ENCODE peak calls at places on chromosomes 13 and 19, in four cellular contexts. B is transverse colon, K is uterus, S is esophagus squamous epithelium. E is an unnamed sample. For H3K4me1, the result is how much of the 10 kb centered on the place peaks cover.

GRCh38 chr13:65497265-65497664 is 1732.9 kb downstream of the PCDH9 start:
- DNase-seq in S (no peak), K (no peak), B (no peak), E (no peak)

GRCh38 chr19:2079865-2080301 is 16.2 kb downstream of the MOB3A start:
- DNase-seq in K (no peak), B (no peak), S (no peak), E (no peak)

GRCh38 chr19:1794424-1795185 is 17.5 kb downstream of the ATP8B3 start:
- DNase-seq in S (no peak), B (no peak), K (no peak), E (no peak)

GRCh38 chr19:1355974-1356865 is 27.5 kb upstream of the NDUFS7 start:
- DNase-seq in S (no peak), B (peak), K (peak), E (no peak)

GRCh38 chr13:97235549-97236206 is 13.5 kb downstream of the MBNL2 start:
- DNase-seq in S (no peak), K (no peak), B (peak), E (no peak)

GRCh38 chr19:1748115-1748702 is 5.1 kb upstream of the ONECUT3 start:
- DNase-seq in K (no peak), S (no peak), B (peak), E (peak)

GRCh38 chr19:36420961-36421748 is 2.7 kb upstream of the ZFP82 start:
- DNase-seq in S (no peak), K (peak), B (no peak), E (no peak)

GRCh38 chr13:107376393-107377085 is 808.6 kb upstream of the ARGLU1 start:
- DNase-seq in S (no peak), K (no peak), B (no peak), E (no peak)

GRCh38 chr13:114017028-114017630 is 43.3 kb upstream of the C13orf46 start:
- DNase-seq in K (no peak), S (no peak), B (no peak), E (no peak)

GRCh38 chr19:54179921-54180452 is 7.0 kb upstream of the TMC4 start:
- DNase-seq in K (no peak), B (peak), S (no peak), E (peak)

GRCh38 chr19:21022996-21023395 is 2.5 kb downstream of the ZNF430 start:
- DNase-seq in K (no peak), S (no peak), B (no peak), E (no peak)

GRCh38 chr13:37029617-37030016 is 29.0 kb downstream of the EXOSC8 start:
- DNase-seq in K (no peak), S (no peak), B (no peak), E (no peak)

GRCh38 chr19:35353635-35354034 is 4.6 kb upstream of the FFAR3 start:
- DNase-seq in K (no peak), B (no peak), S (no peak), E (no peak)

GRCh38 chr19:35350591-35350990 is 2.9 kb downstream of the FFAR1 start:
- DNase-seq in S (no peak), K (no peak), B (no peak), E (peak)

GRCh38 chr19:35351441-35352176 is 3.9 kb downstream of the FFAR1 start:
- DNase-seq in B (no peak), S (no peak), K (no peak), E (no peak)

GRCh38 chr19:35352177-35352447 is 4.4 kb downstream of the FFAR1 start:
- DNase-seq in K (no peak), S (no peak), B (no peak), E (no peak)

DNA sequence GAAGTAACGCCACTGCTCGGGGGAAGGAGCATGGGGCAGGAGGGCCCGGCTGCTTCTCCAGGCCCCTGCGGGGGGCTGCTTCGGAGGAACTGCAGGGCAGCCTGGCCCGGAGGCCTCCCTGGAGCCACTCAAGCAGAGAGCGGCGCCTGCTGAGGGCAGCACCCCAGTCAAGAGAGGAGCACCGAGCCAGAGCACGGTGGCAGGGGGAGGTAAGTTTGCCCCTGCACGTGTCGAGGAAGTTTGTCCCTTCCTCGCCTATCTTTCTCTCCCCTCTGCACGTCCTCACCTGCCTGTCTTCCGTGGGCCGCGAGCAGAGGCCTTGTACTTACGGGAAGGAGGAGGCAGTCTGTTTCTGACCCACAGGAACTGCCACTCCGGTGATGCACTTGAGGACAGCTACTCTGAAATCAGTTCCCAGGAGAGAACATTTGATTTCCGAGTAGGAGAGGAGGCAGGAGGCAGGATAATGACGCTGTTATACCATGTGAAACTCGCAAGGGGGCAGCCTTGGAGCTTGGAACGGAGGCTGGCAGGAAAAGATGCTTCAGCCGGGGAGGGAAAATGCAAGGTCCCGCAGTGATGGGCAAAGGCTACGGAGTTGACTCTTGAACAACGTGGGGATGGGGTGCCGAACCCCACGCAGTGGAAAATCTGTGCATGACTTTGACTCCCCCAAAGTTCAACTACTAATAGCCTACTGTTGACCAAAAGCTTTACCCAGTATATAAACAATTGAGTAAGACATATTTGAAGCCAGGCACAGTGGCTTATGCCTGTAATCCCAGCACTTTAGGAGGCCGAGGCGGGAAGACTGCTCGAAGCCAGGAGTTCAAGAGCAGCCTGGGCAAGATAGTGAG is 5.0 kb downstream of the FFAR1 start:
- DNase-seq in S (no peak), B (peak), K (no peak), E (peak)
- TF ChIP-seq CTCF in S (peak), B (peak), K (peak), E (peak)

GRCh38 chr13:98544105-98544710 is 32.7 kb downstream of the STK24 start:
- DNase-seq in B (no peak), S (no peak), K (no peak), E (peak)

GRCh38 chr13:98541701-98542203 is 35.2 kb downstream of the STK24 start:
- DNase-seq in S (no peak), B (no peak), K (no peak), E (no peak)

GRCh38 chr13:98541211-98541610 is 35.7 kb downstream of the STK24 start:
- DNase-seq in S (no peak), B (no peak), K (no peak), E (peak)

GRCh38 chr13:98543380-98544104 is 33.4 kb downstream of the STK24 start:
- DNase-seq in B (no peak), S (no peak), K (no peak), E (no peak)

GRCh38 chr13:98542568-98543379 is 34.1 kb downstream of the STK24 start:
- DNase-seq in S (no peak), B (no peak), K (no peak), E (no peak)
- H3K4me1 ChIP-seq in S (under half), B (under half), K (under half), E (half or more)

DNA sequence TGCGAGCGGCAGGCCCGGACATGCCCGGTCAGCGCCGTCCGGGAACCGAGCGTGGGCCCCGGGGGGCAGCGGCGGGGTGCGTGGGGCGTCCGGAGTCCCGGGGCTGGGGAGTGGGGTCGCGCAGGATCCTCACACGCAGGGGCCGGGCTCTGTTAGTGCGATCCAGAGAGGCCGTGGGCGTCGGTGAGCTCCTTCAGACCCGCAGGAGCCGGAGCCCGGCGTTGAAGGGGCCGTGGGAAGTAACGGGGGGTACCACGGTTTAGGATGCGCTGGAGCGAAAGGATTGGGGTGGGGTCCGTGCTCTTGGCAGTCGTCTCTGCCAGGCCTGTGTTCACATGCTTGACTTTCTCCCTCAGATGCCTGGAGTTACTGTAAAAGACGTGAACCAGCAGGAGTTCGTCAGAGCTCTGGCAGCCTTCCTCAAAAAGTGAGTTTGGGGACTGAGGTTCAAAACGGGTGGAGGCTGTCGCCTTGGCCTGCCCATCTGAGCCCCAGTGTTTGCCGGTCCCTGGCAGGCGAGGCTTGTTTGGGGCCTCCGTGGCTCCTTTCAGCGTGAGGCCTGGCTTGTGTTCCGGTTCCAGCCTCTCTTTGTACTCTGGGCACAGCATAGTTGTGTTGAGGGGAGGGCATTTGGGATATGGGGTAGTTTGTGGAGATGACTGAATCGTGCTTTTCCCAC is 503 bp downstream of the RPS19 start:
- DNase-seq in K (no peak), B (no peak), S (no peak), E (no peak)
- H3K27ac ChIP-seq in K (peak), B (peak), S (peak), E (peak)

GRCh38 chr13:87274209-87274819 is 396.9 kb upstream of the SLITRK5 start:
- DNase-seq in B (peak), K (no peak), S (no peak), E (no peak)
- TF ChIP-seq CTCF in B (peak), K (no peak), S (no peak), E (peak)

GRCh38 chr13:98487016-98487415 is 89.9 kb downstream of the STK24 start:
- DNase-seq in B (no peak), S (no peak), K (no peak), E (no peak)

GRCh38 chr13:98486412-98486811 is 90.5 kb downstream of the STK24 start:
- DNase-seq in S (no peak), K (no peak), B (no peak), E (no peak)

GRCh38 chr13:98483636-98484288 is 93.1 kb downstream of the STK24 start:
- DNase-seq in S (no peak), B (no peak), K (no peak), E (no peak)

GRCh38 chr13:98484289-98485219 is 92.4 kb downstream of the STK24 start:
- DNase-seq in K (peak), B (peak), S (no peak), E (peak)

DNA sequence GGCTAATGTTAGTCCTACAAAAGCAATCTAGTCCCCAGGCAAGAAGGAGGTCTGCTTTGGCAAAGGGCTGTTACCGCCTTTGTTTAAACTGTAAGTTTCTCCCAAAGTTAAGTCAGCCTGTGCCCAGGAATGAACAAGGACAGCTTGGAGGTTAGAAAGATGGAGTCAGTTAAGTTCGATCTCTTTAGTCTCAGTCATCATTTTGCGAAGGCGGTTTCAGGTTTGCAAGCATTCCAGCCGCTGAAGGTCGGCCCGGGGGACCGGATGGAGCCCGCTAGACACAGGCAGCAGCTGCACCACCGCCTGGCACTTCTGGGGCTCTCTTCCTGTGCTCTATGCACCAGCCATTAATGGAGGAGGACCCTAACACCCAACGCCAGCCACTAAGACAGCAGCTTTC is 91.3 kb downstream of the STK24 start:
- DNase-seq in K (no peak), S (no peak), B (no peak), E (no peak)
- H3K4me1 ChIP-seq in K (under half), S (half or more), B (half or more), E (under half)